ENCODE peak calls at places on chromosome 1, in six cellular contexts. T, I, G, E, L and P are unnamed samples.

GRCh38 chr1:184973308-184974085 is 811 bp downstream of the NIBAN1 start:
- DNase-seq in G (no peak), L (peak; percentile 66), T (peak; percentile 77), E (peak; percentile 29), I (peak; percentile 87), P (peak; percentile 13)

GRCh38 chr1:227192163-227192562 is 126.1 kb downstream of the CDC42BPA start:
- DNase-seq in I (peak; percentile 97), E (no peak), T (no peak), L (no peak), G (no peak), P (peak; percentile 16)

GRCh38 chr1:42852608-42852980 is 6.2 kb downstream of the ZNF691 start:
- DNase-seq in E (no peak), G (no peak), I (peak; percentile 20), L (no peak), T (no peak), P (no peak)

GRCh38 chr1:165858928-165859845 is 31.8 kb downstream of the UCK2 start:
- DNase-seq in I (peak; percentile 20), E (no peak), L (no peak), T (no peak), G (no peak), P (no peak)

GRCh38 chr1:228274452-228275153 is 66.8 kb downstream of the OBSCN start:
- DNase-seq in I (no peak), E (no peak), T (peak; percentile 47), L (peak; percentile 10), G (no peak), P (no peak)

GRCh38 chr1:245046764-245047163 is 108.0 kb upstream of the KIF26B start:
- DNase-seq in E (no peak), T (no peak), L (peak; percentile 44), I (no peak), G (no peak), P (no peak)

GRCh38 chr1:29864431-29865022 is 628.2 kb downstream of the PTPRU start:
- DNase-seq in G (no peak), T (no peak), E (no peak), L (no peak), I (no peak), P (no peak)

GRCh38 chr1:45870500-45870899 is 67.1 kb downstream of the MAST2 start:
- DNase-seq in G (no peak), E (no peak), I (peak; percentile 15), T (no peak), L (no peak), P (no peak)

GRCh38 chr1:147549526-147549925 is 8.2 kb downstream of the BCL9 start:
- DNase-seq in E (no peak), T (no peak), L (no peak), I (no peak), G (no peak), P (no peak)

GRCh38 chr1:193335797-193336428 is 149.5 kb upstream of the B3GALT2 start:
- DNase-seq in G (no peak), T (no peak), L (no peak), I (peak; percentile 56), E (no peak), P (peak; percentile 33)

GRCh38 chr1:243946946-243947345 is 96.9 kb upstream of the AKT3 start:
- DNase-seq in E (no peak), I (peak; percentile 46), L (no peak), G (no peak), T (no peak), P (peak; percentile 60)

GRCh38 chr1:951364-951763 is 7.7 kb downstream of the NOC2L start:
- DNase-seq in I (peak; percentile 49), E (no peak), G (no peak), T (no peak), L (no peak), P (peak; percentile 45)

GRCh38 chr1:154992721-154993571 is 440 bp upstream of the LENEP start:
- DNase-seq in G (no peak), T (peak; percentile 42), I (peak; percentile 61), L (no peak), E (no peak), P (no peak)

GRCh38 chr1:216807696-216808095 is 84.5 kb upstream of the ESRRG start:
- DNase-seq in I (peak; percentile 0), L (no peak), T (no peak), E (no peak), G (no peak), P (no peak)

GRCh38 chr1:51218570-51218969 is 17.5 kb upstream of the RNF11 start:
- DNase-seq in T (no peak), I (no peak), G (no peak), E (no peak), L (no peak), P (no peak)

GRCh38 chr1:61093525-61094137 is 11.3 kb downstream of the NFIA start:
- DNase-seq in I (peak; percentile 18), E (no peak), L (no peak), G (no peak), T (no peak), P (peak; percentile 43)

GRCh38 chr1:154736840-154737239 is 128.9 kb upstream of the ADAR start:
- DNase-seq in E (no peak), T (no peak), G (no peak), L (no peak), I (peak; percentile 94), P (no peak)

GRCh38 chr1:90761781-90762589 is 44.9 kb upstream of the BARHL2 start:
- DNase-seq in T (no peak), G (no peak), L (no peak), I (no peak), E (no peak), P (peak; percentile 68)

GRCh38 chr1:16151985-16152384 is 3.9 kb downstream of the EPHA2 start:
- DNase-seq in L (no peak), T (no peak), I (no peak), E (no peak), G (no peak), P (no peak)

GRCh38 chr1:16152521-16153087 is 3.3 kb downstream of the EPHA2 start:
- DNase-seq in T (no peak), E (no peak), I (no peak), L (no peak), G (no peak), P (peak; percentile 59)

GRCh38 chr1:16150508-16150907 is 5.4 kb downstream of the EPHA2 start:
- DNase-seq in I (no peak), E (no peak), T (no peak), L (no peak), G (no peak), P (no peak)

GRCh38 chr1:16149702-16150488 is 6.0 kb downstream of the EPHA2 start:
- DNase-seq in L (no peak), G (no peak), I (no peak), T (no peak), E (no peak), P (no peak)

DNA sequence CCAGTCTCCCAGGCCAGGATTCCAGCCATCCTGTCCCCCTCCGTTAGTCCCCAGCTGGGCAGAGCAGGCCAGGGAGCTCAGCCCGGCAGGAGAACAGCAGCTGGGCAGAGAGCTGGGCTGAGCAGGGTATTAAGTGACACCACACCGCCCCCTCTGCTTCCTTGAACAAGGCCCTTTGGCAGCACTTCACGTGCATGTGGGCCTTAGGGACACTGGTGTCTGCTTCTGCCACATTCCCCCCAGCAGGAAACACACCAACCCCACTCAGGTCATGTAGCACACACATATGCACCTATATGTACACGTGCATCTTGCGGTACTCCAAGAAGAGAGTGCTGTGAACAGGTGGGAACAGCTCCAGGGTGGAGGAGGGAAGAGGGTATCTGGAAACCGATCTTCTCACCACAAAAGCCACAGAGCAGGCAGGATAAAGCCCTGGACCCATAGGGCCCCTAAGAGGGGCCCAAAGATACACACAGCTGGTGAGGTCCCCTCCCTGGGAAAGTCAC is 4.6 kb downstream of the EPHA2 start:
- DNase-seq in E (no peak), I (peak; percentile 46), T (no peak), G (no peak), L (no peak), P (peak; percentile 95)
- H3K4me3 ChIP-seq in E (peak overlapping the region; percentile 93), I (no peak overlapping the region), T (no peak overlapping the region), G (no peak overlapping the region), L (no peak overlapping the region), P (no peak overlapping the region)

DNA sequence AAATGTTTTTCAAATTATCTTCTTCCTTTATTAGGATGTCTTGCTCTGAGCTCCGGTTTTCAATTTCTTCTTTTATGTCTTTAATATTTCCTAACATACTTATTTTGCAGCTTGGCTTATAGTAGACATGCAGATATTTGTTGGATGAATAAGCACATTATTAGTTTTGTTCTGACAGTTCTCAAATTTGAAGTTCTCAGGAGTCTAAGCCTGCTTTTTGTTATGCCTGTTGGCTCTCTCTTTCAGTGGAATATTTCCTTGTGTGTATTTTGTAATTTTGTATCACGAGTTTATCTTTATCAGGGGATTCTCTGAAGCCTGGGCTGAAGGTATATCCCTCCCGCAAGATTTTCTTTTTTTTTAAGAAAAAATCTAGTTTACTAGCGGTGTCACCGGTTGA is 105.9 kb downstream of the RGL1 start:
- DNase-seq in T (no peak), I (no peak), G (no peak), E (no peak), L (no peak), P (no peak)
- H3K27ac ChIP-seq in T (no peak overlapping the region), I (no peak overlapping the region), G (no peak overlapping the region), E (no peak overlapping the region), L (no peak overlapping the region), P (no peak overlapping the region)

GRCh38 chr1:24929091-24929875 is 793 bp downstream of the RUNX3 start:
- DNase-seq in E (peak; percentile 15), L (no peak), I (peak; percentile 57), G (peak; percentile 52), T (no peak), P (no peak)

GRCh38 chr1:24931481-24932221 is 1.6 kb upstream of the RUNX3 start:
- DNase-seq in I (no peak), G (no peak), E (no peak), L (no peak), T (no peak), P (no peak)

GRCh38 chr1:24928631-24929090 is 1.4 kb downstream of the RUNX3 start:
- DNase-seq in I (peak; percentile 33), T (no peak), L (no peak), G (no peak), E (no peak), P (no peak)

GRCh38 chr1:24930703-24931480 is 816 bp upstream of the RUNX3 start:
- DNase-seq in T (no peak), E (no peak), L (no peak), I (no peak), G (no peak), P (no peak)

DNA sequence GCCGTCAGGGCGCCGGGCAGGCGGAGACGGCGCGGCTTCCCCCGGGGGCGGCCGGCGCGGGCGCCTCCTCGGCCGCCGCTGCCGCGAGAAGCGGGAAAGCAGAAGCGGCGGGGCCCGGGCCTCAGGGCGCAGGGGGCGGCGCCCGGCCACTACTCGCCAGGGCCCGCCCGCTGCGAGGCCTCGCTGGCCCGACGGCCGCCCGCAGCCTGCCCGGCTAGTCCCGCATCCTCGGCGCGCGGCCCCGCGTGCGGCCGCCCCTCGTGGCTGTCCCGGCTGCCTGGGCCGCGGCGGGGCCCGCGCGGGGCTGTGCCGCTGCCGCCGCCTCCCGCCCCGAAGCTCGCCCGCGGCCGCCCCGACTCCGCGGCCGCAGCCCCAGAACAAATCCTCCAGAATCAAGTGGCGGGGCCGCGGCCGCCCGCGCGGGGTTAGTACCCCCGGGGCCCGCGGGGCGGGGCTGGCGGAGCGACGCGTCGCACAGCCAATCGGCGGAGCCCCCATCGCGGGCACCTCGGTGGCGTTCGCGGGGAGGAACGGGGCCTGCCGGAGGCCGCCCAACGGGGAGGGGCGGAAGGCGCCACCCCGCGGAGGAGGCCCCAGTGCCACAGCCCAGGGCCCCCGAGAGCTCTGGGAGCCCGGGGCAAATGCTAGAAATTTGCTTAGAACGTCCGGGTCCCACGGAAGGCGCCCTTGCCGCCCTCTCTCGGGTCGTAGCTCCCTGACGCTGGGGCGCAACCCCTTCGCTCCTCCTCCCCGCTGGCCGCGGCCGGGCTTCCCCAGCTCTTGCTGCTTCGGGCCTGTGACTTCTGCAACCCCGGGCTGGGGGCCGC is at the start of gene RUNX3:
- DNase-seq in T (peak; percentile 88), E (peak; percentile 85), G (peak; percentile 92), L (peak; percentile 57), I (peak; percentile 74), P (no peak)
- H3K4me3 ChIP-seq in T (peak within 1 kb of the TSS; percentile 44), E (peak within 1 kb of the TSS; percentile 52), G (peak within 1 kb of the TSS; percentile 91), L (no peak within 1 kb of the TSS), I (peak within 1 kb of the TSS; percentile 69), P (no peak within 1 kb of the TSS)

GRCh38 chr1:207031632-207032258 is 811 bp downstream of the C1orf116 start:
- DNase-seq in T (no peak), E (no peak), L (peak; percentile 84), G (no peak), I (no peak), P (no peak)
- H3K27ac ChIP-seq in T (peak overlapping the region; percentile 81), E (peak overlapping the region; percentile 89), L (peak overlapping the region; percentile 89), G (no peak overlapping the region), I (no peak overlapping the region), P (no peak overlapping the region)